ENCODE peak calls at places on chromosomes 1 and 21, in six cellular contexts. Q, R, J, S, T and F are unnamed samples.

GRCh38 chr1:223363856-223364684 is at the start of gene SUSD4:
- DNase-seq in S (no peak), T (peak; percentile 90), Q (peak; percentile 44), J (no peak), R (peak; percentile 41), F (peak; percentile 42)

GRCh38 chr21:15850645-15851044 is 120.9 kb downstream of the USP25 start:
- DNase-seq in J (no peak), S (peak; percentile 43), T (no peak), R (no peak), Q (no peak), F (no peak)

GRCh38 chr1:110118636-110119396 is 6.6 kb downstream of the UBL4B start:
- DNase-seq in T (no peak), Q (no peak), R (no peak), S (no peak), J (no peak), F (no peak)

GRCh38 chr1:81379430-81379829 is 421.3 kb upstream of the ADGRL2 start:
- DNase-seq in S (no peak), J (no peak), T (no peak), R (no peak), Q (no peak), F (no peak)

GRCh38 chr1:193614275-193614674 is 427.9 kb upstream of the B3GALT2 start:
- DNase-seq in S (no peak), R (no peak), T (no peak), Q (no peak), J (no peak), F (no peak)

GRCh38 chr1:24867064-24867870 is 62.8 kb downstream of the RUNX3 start:
- DNase-seq in S (no peak), Q (no peak), R (no peak), T (no peak), J (no peak), F (no peak)

GRCh38 chr1:45340816-45341215 is 576 bp upstream of the MUTYH start:
- DNase-seq in T (no peak), R (peak; percentile 53), S (no peak), J (no peak), Q (no peak), F (no peak)

GRCh38 chr1:10504259-10504658 is 29.5 kb downstream of the PEX14 start:
- DNase-seq in T (no peak), J (no peak), Q (no peak), R (no peak), S (no peak), F (no peak)

GRCh38 chr1:244155661-244156060 is 104.6 kb downstream of the ZBTB18 start:
- DNase-seq in J (no peak), T (no peak), Q (no peak), R (no peak), S (no peak), F (no peak)

GRCh38 chr1:195237161-195237889 is 1370.9 kb downstream of the KCNT2 start:
- DNase-seq in T (peak; percentile 41), Q (no peak), S (no peak), R (no peak), J (no peak), F (no peak)

GRCh38 chr1:202159534-202160371 is 649 bp downstream of the PTPN7 start:
- DNase-seq in S (no peak), Q (no peak), R (peak; percentile 81), T (no peak), J (no peak), F (no peak)

GRCh38 chr1:181514298-181515290 is 31.3 kb downstream of the CACNA1E start:
- DNase-seq in T (peak; percentile 82), R (peak; percentile 57), Q (no peak), S (no peak), J (no peak), F (no peak)

GRCh38 chr1:11256299-11256698 is 6.1 kb downstream of the MTOR start:
- DNase-seq in S (no peak), Q (no peak), R (no peak), J (no peak), T (no peak), F (no peak)

GRCh38 chr1:212062832-212063438 is 27.4 kb downstream of the DTL start:
- DNase-seq in T (peak; percentile 56), S (no peak), J (no peak), Q (peak; percentile 41), R (peak; percentile 45), F (no peak)

GRCh38 chr1:28328228-28328648 is 602 bp upstream of the MED18 start:
- DNase-seq in S (no peak), J (no peak), R (no peak), T (no peak), Q (no peak), F (no peak)

GRCh38 chr1:205719762-205720161 is 30.2 kb downstream of the NUCKS1 start:
- DNase-seq in J (no peak), R (peak; percentile 38), S (no peak), Q (no peak), T (no peak), F (no peak)
- TF ChIP-seq CTCF in J (no peak), R (no peak), S (no peak), Q (no peak), T (no peak), F (no peak)

GRCh38 chr1:197998110-197998509 is 80.9 kb downstream of the LHX9 start:
- DNase-seq in Q (no peak), R (peak; percentile 20), J (no peak), T (no peak), S (no peak), F (no peak)

GRCh38 chr1:197989058-197989457 is 71.9 kb downstream of the LHX9 start:
- DNase-seq in Q (no peak), S (no peak), T (no peak), J (no peak), R (no peak), F (no peak)

GRCh38 chr1:197995408-197996258 is 78.5 kb downstream of the LHX9 start:
- DNase-seq in T (no peak), S (no peak), J (no peak), Q (no peak), R (no peak), F (no peak)

DNA sequence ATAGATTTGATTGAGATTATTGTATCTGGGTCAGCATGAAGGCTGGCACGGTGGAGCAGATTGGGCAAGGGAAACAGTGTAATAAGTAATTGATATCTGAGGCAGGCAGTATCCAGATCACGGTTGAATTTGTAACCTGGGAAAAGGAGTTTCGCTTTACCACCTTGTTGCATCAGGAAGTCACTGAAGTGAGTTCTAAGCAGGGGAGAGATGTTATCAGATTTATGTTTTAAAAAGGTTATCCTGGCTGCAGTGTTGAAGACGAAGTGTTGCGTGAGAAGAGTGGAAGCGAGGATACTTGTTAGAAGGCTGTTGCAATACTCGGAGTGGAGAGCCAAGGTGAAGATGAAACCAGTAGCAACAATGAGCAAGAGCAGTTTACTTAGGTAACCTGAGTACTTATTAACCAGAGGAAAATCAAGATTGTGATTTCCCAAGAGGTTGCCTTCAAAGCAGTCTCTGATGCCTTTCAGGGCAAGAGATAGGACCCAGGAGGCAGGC is 77.8 kb downstream of the LHX9 start:
- DNase-seq in T (no peak), R (no peak), S (no peak), J (no peak), Q (peak; percentile 31), F (no peak)
- H3K4me3 ChIP-seq in T (no peak overlapping the region), R (no peak overlapping the region), S (no peak overlapping the region), J (no peak overlapping the region), Q (peak overlapping the region; percentile 19), F (no peak overlapping the region)

GRCh38 chr21:36093512-36093911 is 23.7 kb downstream of the CBR1 start:
- DNase-seq in R (no peak), Q (no peak), J (no peak), T (no peak), S (no peak), F (no peak)

GRCh38 chr21:36092676-36093075 is 22.9 kb downstream of the CBR1 start:
- DNase-seq in J (no peak), T (no peak), Q (no peak), S (no peak), R (no peak), F (no peak)

GRCh38 chr21:36089946-36090345 is 20.1 kb downstream of the CBR1 start:
- DNase-seq in R (no peak), J (no peak), T (no peak), Q (no peak), S (no peak), F (no peak)

GRCh38 chr21:36082140-36082742 is 12.4 kb downstream of the CBR1 start:
- DNase-seq in T (no peak), S (no peak), R (no peak), Q (no peak), J (no peak), F (no peak)

DNA sequence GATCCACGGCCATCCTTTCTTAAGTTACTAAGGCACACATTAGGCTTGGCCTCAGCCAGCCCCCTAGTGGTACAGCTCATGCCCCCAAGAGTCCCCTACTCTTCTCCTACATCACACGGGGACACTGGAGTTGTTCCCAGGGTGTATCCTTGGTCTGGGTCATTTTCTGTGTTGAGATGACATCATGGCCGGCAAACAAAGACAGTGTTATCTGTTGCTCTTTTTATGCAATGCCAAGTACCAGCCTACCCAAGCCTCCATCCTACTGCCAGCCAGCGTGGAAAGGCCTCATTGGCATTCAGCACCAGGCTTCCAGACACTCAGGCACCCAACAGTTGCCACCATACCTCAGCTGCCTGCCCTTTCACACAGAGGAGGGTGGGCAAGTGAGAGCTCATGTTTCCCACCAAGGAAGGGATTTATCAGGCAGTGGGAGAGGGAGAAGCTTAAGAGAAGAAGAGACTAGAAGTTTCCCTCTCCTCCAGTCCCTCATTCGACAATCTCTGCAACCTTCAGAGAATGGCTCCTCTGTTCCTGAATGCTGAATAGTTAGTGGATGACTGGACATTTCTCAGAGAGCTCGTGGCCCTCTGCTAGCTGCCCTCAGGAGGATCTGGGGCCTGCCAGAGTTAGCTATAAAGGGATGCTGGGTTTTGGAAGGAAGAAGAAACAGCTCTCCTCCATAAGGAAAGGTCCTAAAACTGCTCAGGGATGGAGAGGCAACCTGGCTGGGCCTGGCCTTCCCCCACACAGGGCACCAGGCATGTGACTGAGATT is 17.7 kb downstream of the CBR1 start:
- DNase-seq in T (no peak), J (no peak), Q (no peak), S (no peak), R (no peak), F (no peak)
- TF ChIP-seq CTCF in T (peak; percentile 23), J (no peak), Q (no peak), S (peak; percentile 45), R (peak; percentile 13), F (peak; percentile 23)

GRCh38 chr1:179865377-179865776 is 12.2 kb downstream of the TOR1AIP2 start:
- DNase-seq in T (no peak), R (no peak), J (no peak), S (no peak), Q (no peak), F (no peak)

GRCh38 chr1:179871940-179872339 is 5.7 kb downstream of the TOR1AIP2 start:
- DNase-seq in S (no peak), J (no peak), R (no peak), Q (no peak), T (no peak), F (no peak)

GRCh38 chr1:179867493-179868330 is 9.9 kb downstream of the TOR1AIP2 start:
- DNase-seq in R (peak; percentile 56), Q (peak; percentile 64), T (peak; percentile 75), S (peak; percentile 48), J (no peak), F (peak; percentile 25)

GRCh38 chr1:179870870-179871269 is 6.7 kb downstream of the TOR1AIP2 start:
- DNase-seq in T (no peak), S (no peak), Q (no peak), R (no peak), J (no peak), F (no peak)

DNA sequence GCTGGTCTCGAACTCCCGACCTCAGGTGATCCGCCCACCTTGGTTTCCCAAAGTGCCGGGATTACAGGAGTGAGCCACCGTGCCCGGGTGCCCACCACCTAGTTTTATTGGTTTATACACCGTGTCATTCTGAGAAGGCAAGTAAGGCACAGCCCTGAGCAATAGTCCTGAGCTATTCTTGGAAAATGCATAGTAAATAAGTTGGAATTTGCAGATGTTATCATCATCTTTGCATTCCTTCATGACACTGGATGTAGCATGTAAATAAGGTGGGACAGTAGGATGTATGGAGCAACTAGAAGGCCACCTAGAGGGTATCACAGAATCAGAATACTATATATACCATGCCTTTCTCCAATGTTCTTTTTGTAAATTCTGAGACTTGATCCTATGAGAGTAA is 11.0 kb downstream of the TOR1AIP2 start:
- DNase-seq in S (no peak), J (no peak), T (no peak), R (no peak), Q (no peak), F (no peak)
- H3K4me3 ChIP-seq in S (no peak overlapping the region), J (no peak overlapping the region), T (no peak overlapping the region), R (no peak overlapping the region), Q (no peak overlapping the region), F (no peak overlapping the region)